ENCODE peak calls at places on chromosomes 7 and 10, in five cellular contexts. P is ovary; U is CD4-positive, alpha-beta memory T cell; B is lung; E is lower lobe of right lung. R is an unnamed sample.

GRCh38 chr7:101984997-101985645 is 167.7 kb downstream of the CUX1 start:
- DNase-seq in P (no peak), U (no peak), B (no peak), E (no peak), R (no peak)

GRCh38 chr7:77797734-77798393 is 370 bp downstream of the TMEM60 start:
- DNase-seq in P (no peak), U (no peak), B (no peak), E (no peak), R (peak; percentile 40)

GRCh38 chr10:126259883-126260282 is 128.4 kb downstream of the ADAM12 start:
- DNase-seq in P (no peak), U (no peak), B (no peak), E (no peak), R (no peak)

GRCh38 chr7:92717601-92717981 is 118.8 kb downstream of the CDK6 start:
- DNase-seq in P (no peak), U (no peak), B (no peak), E (no peak), R (no peak)

GRCh38 chr7:44062180-44062902 is 3.0 kb downstream of the PGAM2 start:
- DNase-seq in P (no peak), U (no peak), B (no peak), E (peak; percentile 38), R (no peak)

GRCh38 chr7:13990319-13990983 is 985 bp upstream of the ETV1 start:
- DNase-seq in P (peak; percentile 36), U (no peak), B (peak; percentile 59), E (peak; percentile 60), R (peak; percentile 50)

GRCh38 chr7:40015790-40016296 is 65.8 kb downstream of the CDK13 start:
- DNase-seq in P (peak; percentile 34), U (no peak), B (peak; percentile 40), E (no peak), R (peak; percentile 39)

GRCh38 chr10:116356833-116357232 is 32.6 kb downstream of the CCDC172 start:
- DNase-seq in P (no peak), U (no peak), B (no peak), E (no peak), R (no peak)

GRCh38 chr10:46526682-46527038 is 29.8 kb downstream of the GPRIN2 start:
- DNase-seq in P (no peak), U (no peak), B (no peak), E (peak; percentile 64), R (no peak)

GRCh38 chr10:46019170-46019528 is 11.3 kb downstream of the NCOA4 start:
- DNase-seq in P (no peak), U (no peak), B (no peak), E (no peak), R (no peak)

GRCh38 chr10:75353183-75353582 is 48.4 kb downstream of the ZNF503 start:
- DNase-seq in P (no peak), U (no peak), B (no peak), E (no peak), R (no peak)

GRCh38 chr7:47477191-47478016 is 104.5 kb downstream of the TNS3 start:
- DNase-seq in P (no peak), U (no peak), B (no peak), E (no peak), R (no peak)

GRCh38 chr7:129553861-129554530 is 51.7 kb downstream of the SMKR1 start:
- DNase-seq in P (no peak), U (peak; percentile 33), B (no peak), E (no peak), R (peak; percentile 45)

GRCh38 chr10:63219749-63220148 is 86.6 kb downstream of the NRBF2 start:
- DNase-seq in P (no peak), U (no peak), B (no peak), E (no peak), R (no peak)

GRCh38 chr10:21750424-21750823 is 216.4 kb downstream of the MLLT10 start:
- DNase-seq in P (no peak), U (no peak), B (no peak), E (no peak), R (no peak)

GRCh38 chr10:24480447-24480846 is 243.2 kb downstream of the ARHGAP21 start:
- DNase-seq in P (no peak), U (no peak), B (no peak), E (no peak), R (no peak)
- H3K27ac ChIP-seq in P (no peak overlapping the region), U (no peak overlapping the region), B (no peak overlapping the region), E (no peak overlapping the region), R (no peak overlapping the region)

GRCh38 chr10:127984944-127985343 is 78.0 kb downstream of the PTPRE start:
- DNase-seq in P (no peak), U (no peak), B (no peak), E (no peak), R (no peak)
- H3K4me3 ChIP-seq in P (no peak overlapping the region), U (no peak overlapping the region), B (no peak overlapping the region), E (no peak overlapping the region), R (no peak overlapping the region)

GRCh38 chr10:71656220-71656619 is 63.4 kb downstream of the C10orf105 start:
- DNase-seq in P (no peak), U (no peak), B (no peak), E (no peak), R (no peak)

GRCh38 chr10:71659050-71659738 is 60.4 kb downstream of the C10orf105 start:
- DNase-seq in P (no peak), U (no peak), B (no peak), E (no peak), R (no peak)

GRCh38 chr10:71658349-71658745 is 61.2 kb downstream of the C10orf105 start:
- DNase-seq in P (no peak), U (no peak), B (no peak), E (no peak), R (no peak)

GRCh38 chr10:71659739-71660136 is 59.8 kb downstream of the C10orf105 start:
- DNase-seq in P (no peak), U (no peak), B (no peak), E (no peak), R (no peak)

DNA sequence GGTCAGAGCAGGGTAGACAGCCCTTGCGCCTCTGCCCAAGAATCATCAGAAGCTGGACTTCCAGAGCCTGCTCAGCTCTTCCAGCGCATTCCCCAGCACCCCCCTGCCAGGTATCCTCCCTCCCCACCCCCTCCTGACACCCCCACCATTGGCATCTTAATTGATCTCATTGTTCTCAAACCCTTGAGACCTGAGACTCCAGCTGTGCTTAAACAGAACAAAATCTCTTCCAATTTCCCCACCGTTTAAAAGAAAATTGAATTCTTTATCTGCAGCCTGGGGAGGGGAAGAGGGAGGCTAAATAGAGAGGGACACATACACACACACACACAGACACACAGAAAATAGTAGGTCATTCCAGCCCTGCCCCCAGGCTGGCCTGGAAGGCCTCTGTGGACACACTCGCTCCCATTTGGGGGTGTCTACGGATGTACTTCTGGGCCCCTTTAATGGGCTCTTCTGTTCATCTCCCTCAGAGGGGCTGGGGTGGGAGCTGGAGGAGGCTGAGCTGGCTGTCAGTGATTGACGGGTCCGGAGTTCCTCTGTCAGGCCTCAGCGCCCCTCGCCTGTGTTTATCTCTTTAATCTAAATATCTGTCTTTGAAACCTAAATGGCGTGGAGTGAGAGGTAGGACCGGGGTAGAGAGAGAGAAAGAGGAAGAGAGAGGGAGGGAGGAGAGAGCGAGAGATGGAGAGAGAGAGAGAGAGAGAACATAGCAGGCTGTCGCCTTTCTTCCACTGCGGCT is 61.8 kb downstream of the C10orf105 start:
- DNase-seq in P (no peak), U (no peak), B (no peak), E (no peak), R (no peak)
- H3K27ac ChIP-seq in P (no peak overlapping the region), U (no peak overlapping the region), B (no peak overlapping the region), E (no peak overlapping the region), R (no peak overlapping the region)

GRCh38 chr7:409344-410281 is 110.0 kb downstream of the PDGFA start:
- DNase-seq in P (no peak), U (no peak), B (no peak), E (peak; percentile 36), R (peak; percentile 67)

GRCh38 chr7:404782-405488 is 114.7 kb downstream of the PDGFA start:
- DNase-seq in P (no peak), U (no peak), B (no peak), E (no peak), R (no peak)

GRCh38 chr7:408651-409343 is 110.8 kb downstream of the PDGFA start:
- DNase-seq in P (no peak), U (no peak), B (no peak), E (peak; percentile 29), R (no peak)

GRCh38 chr7:407706-408539 is 111.7 kb downstream of the PDGFA start:
- DNase-seq in P (no peak), U (no peak), B (no peak), E (no peak), R (no peak)

GRCh38 chr7:405489-406211 is 114.0 kb downstream of the PDGFA start:
- DNase-seq in P (no peak), U (no peak), B (no peak), E (peak; percentile 27), R (no peak)
- H3K4me3 ChIP-seq in P (no peak overlapping the region), U (no peak overlapping the region), B (no peak overlapping the region), E (no peak overlapping the region), R (no peak overlapping the region)

DNA sequence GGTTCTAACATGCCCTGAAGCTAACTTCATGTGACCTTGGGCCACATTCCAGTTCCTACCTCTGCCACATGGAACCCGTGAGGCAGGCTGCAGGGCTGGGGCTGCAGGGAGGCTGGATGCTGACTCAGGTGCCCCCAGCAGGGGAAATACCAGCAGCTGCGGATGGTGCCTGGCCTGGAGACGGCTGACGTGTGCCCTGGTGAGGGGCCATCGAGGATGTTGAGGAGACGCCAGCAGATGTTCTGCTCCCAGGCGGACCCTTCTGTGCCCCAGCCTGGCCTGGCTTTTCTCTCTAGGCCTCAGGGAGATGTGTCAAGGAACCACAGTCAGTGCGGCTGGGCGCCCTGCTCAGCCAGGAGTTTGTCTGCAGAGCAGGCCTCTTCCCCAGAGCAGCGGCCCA is 8.8 kb downstream of the BAG3 start:
- DNase-seq in P (no peak), U (no peak), B (no peak), E (no peak), R (no peak)
- H3K27ac ChIP-seq in P (no peak overlapping the region), U (no peak overlapping the region), B (peak overlapping the region; percentile 87), E (no peak overlapping the region), R (peak overlapping the region; percentile 38)

R was measured in dorsolateral prefrontal cortex.